ENCODE peak calls at places on chromosomes 7 and 10, in five cellular contexts. Y is sigmoid colon, D is H1, C is upper lobe of left lung, W is ovary. P is an unnamed sample.

GRCh38 chr10:77030915-77031425 is 606.6 kb downstream of the KCNMA1 start:
- DNase-seq in Y (no peak), D (no peak), C (no peak), W (no peak), P (no peak)

GRCh38 chr10:60208676-60209269 is 180.9 kb downstream of the ANK3 start:
- DNase-seq in Y (no peak), D (no peak), C (no peak), W (no peak), P (no peak)

GRCh38 chr10:130017010-130017630 is 53.0 kb upstream of the EBF3 start:
- DNase-seq in Y (no peak), D (no peak), C (peak; percentile 3), W (no peak), P (no peak)

GRCh38 chr7:40499718-40500117 is 364.9 kb downstream of the SUGCT start:
- DNase-seq in Y (no peak), D (no peak), C (no peak), W (no peak), P (no peak)

GRCh38 chr7:152382244-152382643 is 53.6 kb downstream of the KMT2C start:
- DNase-seq in Y (no peak), D (no peak), C (no peak), W (no peak), P (no peak)

GRCh38 chr10:36336315-36336714 is 694.2 kb upstream of the FZD8 start:
- DNase-seq in Y (no peak), D (no peak), C (no peak), W (no peak), P (no peak)

GRCh38 chr7:151993977-151994676 is 31.3 kb upstream of the GALNT11 start:
- DNase-seq in Y (no peak), D (no peak), C (no peak), W (no peak), P (no peak)

GRCh38 chr7:153320728-153321127 is 561.2 kb downstream of the ACTR3B start:
- DNase-seq in Y (no peak), D (no peak), C (no peak), W (no peak), P (no peak)

GRCh38 chr10:13993169-13993568 is 337.6 kb downstream of the FRMD4A start:
- DNase-seq in Y (peak; percentile 87), D (no peak), C (no peak), W (no peak), P (no peak)

GRCh38 chr7:150324366-150324961 is 1.1 kb upstream of the ACTR3C start:
- DNase-seq in Y (no peak), D (no peak), C (peak; percentile 47), W (no peak), P (no peak)

GRCh38 chr7:30351274-30351673 is 66.9 kb downstream of the ZNRF2 start:
- DNase-seq in Y (no peak), D (no peak), C (no peak), W (no peak), P (no peak)

GRCh38 chr7:51455948-51456347 is 139.3 kb upstream of the COBL start:
- DNase-seq in Y (no peak), D (no peak), C (no peak), W (no peak), P (no peak)

GRCh38 chr10:125014984-125015944 is 73.3 kb downstream of the ZRANB1 start:
- DNase-seq in Y (peak; percentile 72), D (no peak), C (no peak), W (peak; percentile 73), P (no peak)

GRCh38 chr7:1457949-1458675 is 1.2 kb downstream of the MICALL2 start:
- DNase-seq in Y (no peak), D (no peak), C (no peak), W (no peak), P (no peak)

GRCh38 chr7:37107047-37107446 is 341.6 kb downstream of the ELMO1 start:
- DNase-seq in Y (no peak), D (no peak), C (no peak), W (no peak), P (no peak)

GRCh38 chr10:30151581-30152389 is 92.4 kb upstream of the JCAD start:
- DNase-seq in Y (no peak), D (peak; percentile 48), C (peak; percentile 25), W (no peak), P (no peak)

GRCh38 chr7:81201188-81201587 is 282.3 kb upstream of the SEMA3C start:
- DNase-seq in Y (no peak), D (no peak), C (no peak), W (no peak), P (no peak)

GRCh38 chr10:18687706-18688105 is 28.5 kb downstream of the ARL5B start:
- DNase-seq in Y (no peak), D (no peak), C (no peak), W (no peak), P (no peak)

GRCh38 chr7:158028290-158028941 is 559.2 kb downstream of the PTPRN2 start:
- DNase-seq in Y (peak; percentile 60), D (no peak), C (peak; percentile 40), W (no peak), P (peak; percentile 79)

GRCh38 chr7:134024729-134025128 is 102.4 kb upstream of the LRGUK start:
- DNase-seq in Y (no peak), D (no peak), C (no peak), W (no peak), P (no peak)

GRCh38 chr10:17871036-17871435 is 61.9 kb downstream of the MRC1 start:
- DNase-seq in Y (no peak), D (no peak), C (no peak), W (no peak), P (no peak)

GRCh38 chr10:125823663-125824251 is 411 bp downstream of the BCCIP start:
- DNase-seq in Y (no peak), D (no peak), C (no peak), W (no peak), P (no peak)

GRCh38 chr7:133061357-133061756 is 20.5 kb downstream of the CHCHD3 start:
- DNase-seq in Y (no peak), D (no peak), C (no peak), W (no peak), P (no peak)

GRCh38 chr7:29349362-29349761 is 154.8 kb downstream of the CHN2 start:
- DNase-seq in Y (no peak), D (no peak), C (no peak), W (no peak), P (no peak)

GRCh38 chr10:2949948-2950354 is 117.4 kb upstream of the PFKP start:
- DNase-seq in Y (no peak), D (no peak), C (no peak), W (no peak), P (no peak)

GRCh38 chr7:149214020-149214720 is 18.8 kb downstream of the ZNF282 start:
- DNase-seq in Y (no peak), D (no peak), C (no peak), W (no peak), P (no peak)

GRCh38 chr7:100865971-100866720 is 1.0 kb upstream of the TRIP6 start:
- DNase-seq in Y (peak; percentile 95), D (no peak), C (peak; percentile 81), W (peak; percentile 86), P (peak; percentile 91)

GRCh38 chr10:13857465-13857864 is 270.7 kb downstream of the PRPF18 start:
- DNase-seq in Y (no peak), D (no peak), C (no peak), W (no peak), P (no peak)

GRCh38 chr7:128742206-128742605 is 3.0 kb downstream of the CALU start:
- DNase-seq in Y (no peak), D (no peak), C (no peak), W (no peak), P (no peak)

GRCh38 chr7:38878694-38879457 is 30.1 kb downstream of the VPS41 start:
- DNase-seq in Y (no peak), D (no peak), C (no peak), W (no peak), P (no peak)

GRCh38 chr10:5647507-5648240 is 18.7 kb downstream of the ASB13 start:
- DNase-seq in Y (no peak), D (no peak), C (no peak), W (no peak), P (no peak)

GRCh38 chr10:124268976-124269375 is 149.7 kb downstream of the OAT start:
- DNase-seq in Y (no peak), D (no peak), C (no peak), W (no peak), P (no peak)

GRCh38 chr7:73704640-73705550 is 14.6 kb downstream of the STX1A start:
- DNase-seq in Y (peak; percentile 81), D (no peak), C (peak; percentile 79), W (peak; percentile 55), P (no peak)
- TF ChIP-seq EP300 in Y (no peak), D (no peak), C (no peak), W (no peak), P (no peak)

DNA sequence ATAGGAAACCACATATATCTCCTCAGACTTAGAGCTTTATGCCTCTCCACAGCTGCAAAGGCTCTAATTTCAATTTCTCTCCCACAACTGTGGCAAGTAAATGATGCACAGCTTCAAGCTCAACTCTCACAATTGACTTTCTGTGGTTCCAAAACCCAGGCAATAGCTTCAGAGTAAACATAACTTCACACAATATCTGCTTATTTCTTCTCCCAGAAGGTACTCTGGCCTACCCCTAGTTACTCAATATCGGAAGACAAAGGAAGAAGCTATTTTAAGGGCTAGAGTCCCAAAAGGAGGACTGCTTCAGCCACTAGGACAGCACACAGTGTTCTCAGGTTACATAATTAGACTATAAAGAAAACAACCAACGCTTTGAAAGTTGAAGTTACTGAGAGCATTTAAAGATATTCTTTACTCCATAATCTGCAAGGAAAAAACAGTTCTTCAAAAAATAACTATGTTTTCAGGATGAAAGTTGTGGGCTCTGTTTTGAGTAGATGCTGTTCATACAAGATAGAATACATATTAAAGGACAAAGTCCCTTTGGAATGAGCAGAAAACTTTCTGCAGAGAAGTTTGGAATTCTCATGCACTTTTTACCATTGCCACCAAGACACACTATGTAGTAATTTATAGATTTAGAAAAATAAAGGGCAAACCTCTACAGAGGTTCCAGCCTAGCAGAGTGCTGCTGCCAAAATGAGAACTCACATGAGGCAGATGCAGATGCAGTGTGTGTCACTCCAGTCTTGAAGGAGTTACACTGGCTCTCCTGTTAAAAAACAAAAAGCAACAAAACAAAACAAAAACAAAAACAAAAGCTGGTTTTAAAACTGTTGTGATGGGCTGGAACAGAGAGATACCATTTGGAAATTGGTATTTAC is 81.8 kb downstream of the NT5C2 start:
- DNase-seq in Y (no peak), D (no peak), C (no peak), W (no peak), P (no peak)
- TF ChIP-seq EP300 in Y (no peak), D (no peak), C (no peak), W (no peak), P (no peak)

GRCh38 chr10:79336739-79337138 is 10.5 kb upstream of the PPIF start:
- DNase-seq in Y (peak; percentile 75), D (no peak), C (no peak), W (no peak), P (no peak)
- TF ChIP-seq EP300 in Y (no peak), D (no peak), C (no peak), W (no peak), P (no peak)

GRCh38 chr7:33055147-33055546 is 7.4 kb downstream of the NT5C3A start:
- DNase-seq in Y (no peak), D (no peak), C (no peak), W (no peak), P (no peak)

GRCh38 chr7:33059635-33060034 is 2.9 kb downstream of the NT5C3A start:
- DNase-seq in Y (no peak), D (no peak), C (no peak), W (no peak), P (no peak)

GRCh38 chr7:33053716-33054115 is 8.9 kb downstream of the NT5C3A start:
- DNase-seq in Y (no peak), D (no peak), C (no peak), W (no peak), P (no peak)

GRCh38 chr7:33050425-33051318 is 11.9 kb downstream of the NT5C3A start:
- DNase-seq in Y (no peak), D (no peak), C (no peak), W (no peak), P (no peak)

GRCh38 chr7:33054261-33054964 is 8.2 kb downstream of the NT5C3A start:
- DNase-seq in Y (no peak), D (no peak), C (no peak), W (no peak), P (no peak)
- TF ChIP-seq EP300 in Y (no peak), D (no peak), C (no peak), W (no peak), P (no peak)

P was measured in stomach.